ENCODE peak calls at places on chromosomes 11 and 22, in seven cellular contexts. A is transverse colon, D is GM12891, Z is SK-N-SH, Y is HCT116, N is spleen, K is GM12892. I is an unnamed sample.

GRCh38 chr11:36089920-36090319 is 146.1 kb downstream of the LDLRAD3 start:
- DNase-seq in A (no peak), Z (no peak), D (no peak), K (no peak), N (no peak), Y (no peak), I (peak)

GRCh38 chr11:11620966-11621880 is 582 bp downstream of the GALNT18 start:
- DNase-seq in N (peak), D (peak), A (peak), Y (no peak), K (peak), Z (peak), I (no peak)

GRCh38 chr11:19766810-19767209 is 54.2 kb downstream of the NAV2 start:
- DNase-seq in Z (no peak), A (no peak), K (no peak), D (no peak), N (no peak), Y (no peak), I (no peak)

GRCh38 chr11:46489668-46490560 is 98.3 kb upstream of the CHRM4 start:
- DNase-seq in K (no peak), A (peak), D (no peak), N (no peak), Z (peak), Y (peak), I (peak)

GRCh38 chr11:12724301-12725046 is 50.3 kb downstream of the TEAD1 start:
- DNase-seq in K (no peak), Z (peak), A (peak), Y (peak), N (no peak), D (no peak), I (peak)

GRCh38 chr11:128579790-128580504 is 7.4 kb downstream of the ETS1 start:
- DNase-seq in Z (no peak), D (no peak), A (no peak), N (no peak), K (no peak), Y (no peak), I (no peak)

GRCh38 chr22:35594686-35595085 is 22.4 kb downstream of the MB start:
- DNase-seq in D (no peak), K (no peak), Z (no peak), A (no peak), Y (no peak), N (no peak), I (no peak)

GRCh38 chr11:47468598-47469214 is 19.8 kb upstream of the RAPSN start:
- DNase-seq in K (no peak), Y (no peak), A (no peak), N (peak), D (no peak), Z (no peak), I (no peak)

GRCh38 chr11:94638902-94639373 is 71.8 kb downstream of the PIWIL4 start:
- DNase-seq in K (no peak), D (no peak), A (no peak), Y (no peak), N (no peak), Z (no peak), I (no peak)

GRCh38 chr11:94455861-94456260 is 37.8 kb downstream of the MRE11 start:
- DNase-seq in Y (peak), D (no peak), Z (no peak), K (no peak), N (no peak), A (no peak), I (no peak)

GRCh38 chr11:3970101-3970500 is 114.6 kb downstream of the STIM1 start:
- DNase-seq in Z (no peak), N (no peak), K (no peak), D (no peak), A (no peak), Y (no peak), I (no peak)

GRCh38 chr11:128040603-128041002 is 546.8 kb downstream of the ETS1 start:
- DNase-seq in K (no peak), Y (no peak), D (no peak), N (no peak), A (no peak), Z (peak), I (no peak)

GRCh38 chr11:77308838-77309237 is 7.4 kb upstream of the GDPD4 start:
- DNase-seq in K (no peak), Y (no peak), N (no peak), A (no peak), Z (no peak), D (no peak), I (no peak)

GRCh38 chr11:122100222-122101080 is 15.6 kb downstream of the BLID start:
- DNase-seq in Y (no peak), D (no peak), K (no peak), N (no peak), A (peak), Z (peak), I (no peak)

GRCh38 chr11:79708319-79708928 is 267.6 kb upstream of the TENM4 start:
- DNase-seq in Y (no peak), K (no peak), N (no peak), A (peak), Z (peak), D (no peak), I (peak)

GRCh38 chr22:40416636-40417035 is 46.2 kb downstream of the SGSM3 start:
- DNase-seq in D (no peak), A (no peak), Y (no peak), Z (no peak), N (peak), K (no peak), I (no peak)

GRCh38 chr22:24975813-24976341 is 23.4 kb downstream of the KIAA1671 start:
- DNase-seq in Z (no peak), D (no peak), Y (no peak), K (no peak), N (no peak), A (no peak), I (no peak)

GRCh38 chr11:720642-721346 is 14.8 kb downstream of the EPS8L2 start:
- DNase-seq in Z (peak), A (peak), Y (no peak), N (peak), D (no peak), K (peak), I (no peak)

GRCh38 chr11:96390403-96390830 is 604 bp downstream of the JRKL start:
- DNase-seq in N (no peak), Z (peak), Y (no peak), A (no peak), D (no peak), K (no peak), I (no peak)

GRCh38 chr11:74780277-74780870 is 31.7 kb downstream of the RNF169 start:
- DNase-seq in A (no peak), N (no peak), Y (no peak), D (no peak), K (no peak), Z (no peak), I (no peak)

GRCh38 chr22:35677460-35678187 is 29.4 kb downstream of the APOL6 start:
- DNase-seq in K (no peak), Z (no peak), N (no peak), A (no peak), D (no peak), Y (no peak), I (no peak)

GRCh38 chr11:64765291-64765803 is 5.6 kb upstream of the PYGM start:
- DNase-seq in K (no peak), D (no peak), N (peak), A (no peak), Y (no peak), Z (peak), I (no peak)

GRCh38 chr11:64762277-64762915 is 2.6 kb upstream of the PYGM start:
- DNase-seq in Z (peak), D (peak), K (no peak), A (no peak), Y (no peak), N (peak), I (no peak)

GRCh38 chr11:64762916-64763803 is 3.4 kb upstream of the PYGM start:
- DNase-seq in N (peak), D (peak), K (no peak), A (no peak), Y (no peak), Z (peak), I (no peak)

GRCh38 chr11:64764753-64765152 is 5.0 kb upstream of the PYGM start:
- DNase-seq in Y (no peak), D (no peak), Z (no peak), A (no peak), K (no peak), N (peak), I (no peak)

GRCh38 chr11:64763804-64764611 is 4.2 kb upstream of the PYGM start:
- DNase-seq in K (no peak), Y (no peak), N (peak), A (no peak), Z (no peak), D (no peak), I (no peak)
- TF ChIP-seq POLR2AphosphoS5 in K (no peak), Y (no peak), N (peak), A (no peak), Z (no peak), D (peak), I (no peak)

DNA sequence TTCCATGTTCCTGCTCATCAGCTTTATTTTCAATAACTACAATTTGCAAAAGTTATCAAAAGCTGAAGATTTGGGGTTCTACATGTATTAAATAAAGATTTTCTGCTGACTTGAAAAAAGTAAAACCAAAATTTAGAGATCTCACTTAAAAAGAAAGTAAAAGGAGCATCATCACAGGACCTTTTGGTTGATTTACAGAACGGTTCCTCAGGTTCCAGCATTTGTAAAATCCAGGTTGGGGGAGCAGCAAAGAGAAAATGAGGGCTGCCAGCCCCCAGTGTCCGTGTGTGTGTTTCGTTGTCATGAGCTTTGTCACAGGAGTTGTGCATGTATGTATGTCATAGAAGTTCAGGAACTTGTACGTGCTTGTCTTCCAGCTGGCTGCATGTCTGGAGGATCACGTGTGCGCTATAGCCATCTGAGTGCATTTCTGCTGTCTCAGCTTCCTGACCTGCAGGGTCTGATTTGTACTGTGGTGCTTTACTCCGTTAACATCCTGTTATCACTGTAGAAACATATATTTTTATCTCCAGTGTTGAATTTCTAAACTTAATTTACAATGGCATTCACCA is 15.8 kb downstream of the MOV10L1 start:
- DNase-seq in Z (no peak), Y (no peak), D (no peak), N (no peak), K (no peak), A (no peak), I (no peak)
- TF ChIP-seq POLR2AphosphoS5 in Z (no peak), Y (no peak), D (no peak), N (no peak), K (no peak), A (no peak), I (no peak)

GRCh38 chr11:73152086-73152853 is 10.2 kb upstream of the FCHSD2 start:
- DNase-seq in K (no peak), A (peak), N (peak), D (no peak), Z (no peak), Y (no peak), I (no peak)

GRCh38 chr11:73156114-73156513 is 14.0 kb upstream of the FCHSD2 start:
- DNase-seq in A (no peak), N (no peak), K (no peak), D (no peak), Y (no peak), Z (no peak), I (no peak)

GRCh38 chr11:73152861-73153483 is 10.9 kb upstream of the FCHSD2 start:
- DNase-seq in K (peak), A (peak), N (peak), Y (no peak), D (no peak), Z (no peak), I (no peak)

GRCh38 chr11:73156686-73157085 is 14.6 kb upstream of the FCHSD2 start:
- DNase-seq in N (peak), Y (no peak), Z (no peak), A (no peak), K (no peak), D (no peak), I (no peak)

GRCh38 chr11:73154178-73154577 is 12.1 kb upstream of the FCHSD2 start:
- DNase-seq in Z (no peak), D (no peak), N (peak), A (peak), K (peak), Y (no peak), I (no peak)
- TF ChIP-seq POLR2AphosphoS5 in Z (no peak), D (peak), N (peak), A (no peak), K (peak), Y (no peak), I (no peak)

GRCh38 chr11:34242037-34242625 is 115.7 kb downstream of the ABTB2 start:
- DNase-seq in D (no peak), N (no peak), Z (no peak), Y (no peak), A (no peak), K (no peak), I (no peak)
- TF ChIP-seq POLR2AphosphoS5 in D (no peak), N (no peak), Z (no peak), Y (no peak), A (no peak), K (no peak), I (no peak)

I was measured in HepG2.